ENCODE peak calls at places on chromosomes 6 and 20, in nine cellular contexts. X is neural crest cell; A is T-cell; E is M059J; O is ovary; F is IMR-90; H is effector memory CD8-positive, alpha-beta T cell; I is esophagus muscularis mucosa; M is activated CD4-positive, CD25-positive, alpha-beta regulatory T cell. Y is an unnamed sample.

GRCh38 chr6:149614352-149614751 is 34.2 kb downstream of the KATNA1 start:
- DNase-seq in I (no peak), F (peak; percentile 41), O (no peak), E (peak; percentile 9), A (no peak), H (no peak), X (no peak), M (no peak), Y (no peak)

GRCh38 chr6:68043122-68043398 is 592.0 kb upstream of the ADGRB3 start:
- DNase-seq in M (no peak), A (no peak), E (no peak), I (no peak), O (no peak), X (no peak), H (no peak), F (no peak), Y (no peak)

GRCh38 chr6:110703906-110704594 is 111.2 kb downstream of the CDK19 start:
- DNase-seq in A (no peak), E (no peak), M (no peak), O (no peak), H (no peak), F (no peak), I (no peak), X (no peak), Y (no peak)

GRCh38 chr6:137696765-137697164 is 170.3 kb upstream of the TNFAIP3 start:
- DNase-seq in O (no peak), H (no peak), E (no peak), M (no peak), X (no peak), I (no peak), A (no peak), F (no peak), Y (no peak)

GRCh38 chr20:54208492-54209044 is 681 bp downstream of the PFDN4 start:
- DNase-seq in E (peak; percentile 81), I (peak; percentile 87), H (no peak), X (no peak), O (no peak), M (no peak), A (no peak), F (peak; percentile 63), Y (no peak)

GRCh38 chr6:136539967-136540366 is 10.3 kb downstream of the MAP7 start:
- DNase-seq in H (no peak), I (no peak), A (no peak), X (no peak), E (peak; percentile 55), O (no peak), F (no peak), M (no peak), Y (no peak)

GRCh38 chr6:143556529-143556928 is 45.0 kb upstream of the FUCA2 start:
- DNase-seq in H (no peak), F (peak; percentile 95), E (peak; percentile 96), X (no peak), O (no peak), A (no peak), I (no peak), M (no peak), Y (no peak)

GRCh38 chr20:45164906-45165305 is 9.8 kb upstream of the PI3 start:
- DNase-seq in O (no peak), E (no peak), M (no peak), H (no peak), X (no peak), F (no peak), A (no peak), I (no peak), Y (no peak)

GRCh38 chr20:6140947-6141346 is 18.1 kb upstream of the FERMT1 start:
- DNase-seq in X (no peak), H (no peak), O (no peak), E (peak; percentile 45), I (no peak), F (no peak), M (no peak), A (no peak), Y (no peak)

Y was measured in breast epithelium.